ENCODE peak calls at places on chromosome 6, in ten cellular contexts. P is cardiac muscle cell, K is left ventricle myocardium inferior, M is lower leg skin, F is Calu3, H is bronchial epithelial cell, A is AG04449, B is testis, N is AG10803, T is RWPE2. O is an unnamed sample.

GRCh38 chr6:11040134-11040533 is 4.0 kb downstream of the ELOVL2 start:
- DNase-seq in P (no peak), K (no peak), M (no peak), F (no peak), H (no peak), A (no peak), B (no peak), N (no peak), T (no peak), O (no peak)

GRCh38 chr6:69578366-69578890 is 218.4 kb downstream of the LMBRD1 start:
- DNase-seq in P (no peak), K (no peak), M (no peak), F (no peak), H (no peak), A (no peak), B (no peak), N (no peak), T (no peak), O (no peak)

GRCh38 chr6:13813011-13813410 is 1.3 kb downstream of the MCUR1 start:
- DNase-seq in P (no peak), K (no peak), M (no peak), F (no peak), H (peak), A (no peak), B (no peak), N (no peak), T (no peak), O (no peak)

GRCh38 chr6:142680308-142680707 is 264.7 kb downstream of the HIVEP2 start:
- DNase-seq in P (peak), K (no peak), M (peak), F (no peak), H (peak), A (no peak), B (no peak), N (peak), T (no peak), O (no peak)

GRCh38 chr6:56669041-56669440 is 26.4 kb upstream of the DST start:
- DNase-seq in P (no peak), K (no peak), M (no peak), F (no peak), H (no peak), A (no peak), B (no peak), N (no peak), T (no peak), O (no peak)

GRCh38 chr6:79353226-79353625 is 118.7 kb upstream of the HMGN3 start:
- DNase-seq in P (no peak), K (no peak), M (no peak), F (no peak), H (peak), A (no peak), B (no peak), N (no peak), T (no peak), O (no peak)

GRCh38 chr6:27672113-27672799 is 199.4 kb upstream of the ZNF184 start:
- DNase-seq in P (peak), K (no peak), M (no peak), F (peak), H (peak), A (peak), B (no peak), N (peak), T (no peak), O (no peak)

GRCh38 chr6:13605634-13606033 is 9.5 kb upstream of the NOL7 start:
- DNase-seq in P (no peak), K (no peak), M (no peak), F (no peak), H (no peak), A (no peak), B (no peak), N (no peak), T (no peak), O (no peak)

GRCh38 chr6:34145161-34146020 is 496 bp downstream of the GRM4 start:
- DNase-seq in P (peak), K (no peak), M (no peak), F (peak), H (peak), A (no peak), B (no peak), N (peak), T (peak), O (peak)

GRCh38 chr6:3535716-3536435 is 79.0 kb upstream of the SLC22A23 start:
- DNase-seq in P (no peak), K (no peak), M (no peak), F (no peak), H (no peak), A (no peak), B (no peak), N (peak), T (no peak), O (no peak)

GRCh38 chr6:106746660-106747059 is 117.3 kb downstream of the QRSL1 start:
- DNase-seq in P (peak), K (no peak), M (no peak), F (peak), H (peak), A (no peak), B (no peak), N (peak), T (peak), O (no peak)

GRCh38 chr6:70459235-70459634 is 45.9 kb downstream of the FAM135A start:
- DNase-seq in P (no peak), K (no peak), M (no peak), F (no peak), H (no peak), A (no peak), B (no peak), N (no peak), T (no peak), O (no peak)

GRCh38 chr6:169885831-169886230 is 134.4 kb downstream of the ERMARD start:
- DNase-seq in P (no peak), K (no peak), M (no peak), F (no peak), H (no peak), A (no peak), B (no peak), N (no peak), T (no peak), O (peak)

GRCh38 chr6:13383280-13384163 is 55.2 kb upstream of the TBC1D7 start:
- DNase-seq in P (peak), K (no peak), M (no peak), F (peak), H (peak), A (no peak), B (no peak), N (peak), T (no peak), O (no peak)

GRCh38 chr6:150409576-150410066 is 40.8 kb downstream of the IYD start:
- DNase-seq in P (peak), K (peak), M (peak), F (peak), H (no peak), A (no peak), B (peak), N (no peak), T (no peak), O (no peak)

GRCh38 chr6:157536218-157536534 is 155.2 kb downstream of the ZDHHC14 start:
- DNase-seq in P (no peak), K (no peak), M (no peak), F (no peak), H (no peak), A (no peak), B (no peak), N (no peak), T (no peak), O (no peak)

DNA sequence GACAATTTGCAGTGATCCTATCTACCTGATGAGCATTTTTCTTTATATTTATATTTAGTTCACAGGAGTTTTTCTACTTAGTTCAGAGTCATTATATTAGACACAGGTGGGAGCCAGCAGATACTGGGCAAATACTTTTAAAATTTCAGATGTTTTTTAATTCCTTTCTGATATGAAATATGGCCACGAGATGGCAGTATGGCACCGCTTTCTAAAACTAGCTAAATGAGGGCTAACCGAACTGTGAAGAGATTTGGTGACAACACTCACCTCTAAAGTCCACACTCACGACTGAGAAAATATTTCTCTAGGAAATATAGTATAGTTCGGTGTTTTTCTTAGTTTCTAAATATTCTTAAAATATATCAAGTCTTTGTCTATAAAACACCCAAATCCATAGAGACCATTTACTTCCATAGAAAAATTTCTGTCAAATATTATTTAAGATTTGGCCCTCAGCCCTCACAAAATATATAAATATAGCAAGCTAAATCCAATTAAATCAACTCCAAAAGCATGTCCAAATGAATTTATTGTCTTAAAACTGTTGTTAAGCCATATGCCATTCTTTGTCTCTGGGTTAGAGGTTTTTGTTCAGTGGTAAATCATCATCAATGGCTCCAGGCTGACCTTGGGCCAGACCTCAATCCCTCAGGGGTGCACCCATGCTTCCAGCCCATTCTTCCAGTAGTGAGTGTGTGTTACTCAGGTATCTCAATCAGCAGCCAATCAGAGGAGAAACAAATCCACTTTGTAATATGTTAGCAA is 63.6 kb downstream of the HUS1B start:
- DNase-seq in P (peak), K (no peak), M (peak), F (peak), H (peak), A (peak), B (peak), N (peak), T (no peak), O (no peak)
- TF ChIP-seq CTCF in P (peak), K (peak), M (no peak), F (no peak), H (peak), A (peak), B (peak), N (peak), T (peak), O (peak)

DNA sequence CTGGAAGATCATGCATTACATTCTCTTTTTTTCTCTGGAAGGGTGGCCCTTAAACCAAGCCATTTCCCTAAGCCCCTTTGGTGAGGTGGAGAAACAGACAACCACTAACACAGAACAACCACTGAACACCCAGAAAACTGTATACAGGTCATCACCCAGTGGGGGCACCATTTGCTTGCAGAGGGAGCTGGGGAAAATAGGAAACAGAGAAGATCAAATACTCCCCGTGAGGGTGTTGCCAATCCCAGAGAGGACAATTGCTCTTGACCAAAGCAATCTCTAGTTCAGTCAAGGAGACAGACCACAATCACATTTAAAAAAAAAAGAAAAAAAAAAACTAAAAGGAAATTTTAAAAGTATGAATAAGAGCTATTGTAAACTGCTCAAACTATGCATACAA is 865 bp upstream of the DAAM2 start:
- DNase-seq in P (peak), K (no peak), M (peak), F (no peak), H (no peak), A (no peak), B (no peak), N (peak), T (no peak), O (no peak)
- TF ChIP-seq CTCF in P (peak), K (peak), M (no peak), F (no peak), H (peak), A (peak), B (peak), N (peak), T (no peak), O (no peak)

GRCh38 chr6:113089056-113089455 is 741.9 kb downstream of the RFPL4B start:
- DNase-seq in P (no peak), K (no peak), M (no peak), F (no peak), H (no peak), A (no peak), B (peak), N (no peak), T (no peak), O (no peak)
- TF ChIP-seq CTCF in P (no peak), K (no peak), M (no peak), F (no peak), H (no peak), A (no peak), B (no peak), N (no peak), T (no peak), O (no peak)

DNA sequence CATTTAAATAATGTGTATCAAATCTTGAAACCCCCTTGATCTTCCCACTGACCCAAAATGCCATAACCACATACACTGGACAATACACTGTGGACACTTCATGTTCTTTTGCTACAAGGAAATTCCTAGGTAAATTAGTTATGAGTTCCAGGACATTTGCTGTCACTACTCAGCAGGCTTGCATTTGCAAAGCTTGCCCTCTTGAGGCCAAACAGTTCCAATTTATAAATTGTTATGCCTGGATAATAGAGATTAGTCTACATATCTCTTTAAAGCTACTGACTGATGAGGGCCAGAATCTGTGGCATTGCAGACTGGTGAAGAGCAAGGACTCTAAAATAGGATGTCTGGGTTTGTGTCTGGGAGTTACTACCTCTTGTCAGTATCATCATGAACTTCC is 17.4 kb upstream of the RAB32 start:
- DNase-seq in P (peak), K (no peak), M (no peak), F (no peak), H (peak), A (no peak), B (no peak), N (peak), T (no peak), O (no peak)
- TF ChIP-seq CTCF in P (peak), K (peak), M (no peak), F (no peak), H (peak), A (no peak), B (no peak), N (peak), T (peak), O (no peak)

GRCh38 chr6:26388441-26388840 is 5.5 kb downstream of the BTN2A2 start:
- DNase-seq in P (no peak), K (no peak), M (no peak), F (no peak), H (peak), A (no peak), B (no peak), N (no peak), T (no peak), O (no peak)

GRCh38 chr6:26387565-26387964 is 4.7 kb downstream of the BTN2A2 start:
- DNase-seq in P (no peak), K (no peak), M (no peak), F (no peak), H (no peak), A (no peak), B (no peak), N (no peak), T (no peak), O (no peak)

GRCh38 chr6:26388014-26388413 is 5.1 kb downstream of the BTN2A2 start:
- DNase-seq in P (no peak), K (no peak), M (no peak), F (peak), H (no peak), A (no peak), B (no peak), N (no peak), T (no peak), O (no peak)

GRCh38 chr6:26390504-26390903 is 7.6 kb downstream of the BTN2A2 start:
- DNase-seq in P (no peak), K (no peak), M (no peak), F (no peak), H (no peak), A (no peak), B (no peak), N (no peak), T (no peak), O (no peak)

DNA sequence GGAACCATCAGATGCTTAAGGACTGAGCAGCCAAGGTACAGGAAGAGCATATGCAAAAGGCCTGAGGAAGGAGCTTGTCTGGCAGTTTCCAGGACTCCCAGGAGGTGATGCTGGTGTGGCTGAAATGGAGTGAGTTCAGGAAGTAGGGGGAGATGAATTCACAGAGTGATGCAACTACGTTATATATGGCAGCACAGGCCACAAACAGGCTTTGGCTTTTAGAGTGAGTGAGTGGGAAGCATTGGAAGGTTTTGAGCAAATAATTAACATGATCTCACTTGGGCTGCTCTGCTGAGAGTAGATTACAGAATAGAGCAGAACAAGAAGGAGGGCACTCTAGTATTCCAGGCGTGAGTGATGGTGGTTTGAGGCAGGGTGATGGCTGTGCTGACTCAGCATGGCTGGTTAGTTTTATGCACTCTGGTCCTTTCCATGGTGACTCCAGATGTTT is 6.5 kb downstream of the BTN2A2 start:
- DNase-seq in P (peak), K (no peak), M (no peak), F (no peak), H (peak), A (no peak), B (no peak), N (no peak), T (no peak), O (no peak)
- TF ChIP-seq CTCF in P (peak), K (no peak), M (no peak), F (no peak), H (no peak), A (no peak), B (no peak), N (no peak), T (no peak), O (no peak)

GRCh38 chr6:109397020-109397419 is 14.8 kb upstream of the CD164 start:
- DNase-seq in P (peak), K (no peak), M (no peak), F (peak), H (no peak), A (no peak), B (no peak), N (peak), T (no peak), O (no peak)
- TF ChIP-seq CTCF in P (peak), K (peak), M (no peak), F (no peak), H (no peak), A (peak), B (no peak), N (peak), T (peak), O (peak)

GRCh38 chr6:88013554-88013953 is 34.1 kb upstream of the SPACA1 start:
- DNase-seq in P (no peak), K (no peak), M (no peak), F (no peak), H (no peak), A (no peak), B (no peak), N (no peak), T (no peak), O (no peak)
- TF ChIP-seq CTCF in P (no peak), K (no peak), M (no peak), F (no peak), H (no peak), A (no peak), B (no peak), N (peak), T (no peak), O (no peak)

DNA sequence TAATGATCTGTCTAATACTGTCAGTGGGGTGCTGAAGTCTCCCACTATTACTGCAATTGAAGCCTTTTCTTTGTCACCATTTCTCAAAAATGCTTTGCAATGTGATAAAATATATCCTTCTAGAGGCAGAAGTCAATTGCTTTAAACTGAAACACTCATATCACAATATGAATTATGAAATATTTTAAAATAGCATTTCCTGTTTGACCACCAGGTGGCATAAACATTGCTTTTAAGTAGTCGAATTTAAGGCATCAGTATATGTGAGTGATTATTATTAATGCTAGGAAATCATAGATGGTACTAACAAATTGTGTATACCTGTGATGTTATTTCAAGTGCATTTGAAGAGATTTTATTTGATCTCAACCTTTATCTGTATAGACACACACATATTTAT is 87.5 kb downstream of the MEI4 start:
- DNase-seq in P (peak), K (no peak), M (no peak), F (no peak), H (peak), A (no peak), B (no peak), N (peak), T (no peak), O (no peak)
- TF ChIP-seq CTCF in P (peak), K (peak), M (no peak), F (peak), H (no peak), A (peak), B (peak), N (peak), T (peak), O (peak)

DNA sequence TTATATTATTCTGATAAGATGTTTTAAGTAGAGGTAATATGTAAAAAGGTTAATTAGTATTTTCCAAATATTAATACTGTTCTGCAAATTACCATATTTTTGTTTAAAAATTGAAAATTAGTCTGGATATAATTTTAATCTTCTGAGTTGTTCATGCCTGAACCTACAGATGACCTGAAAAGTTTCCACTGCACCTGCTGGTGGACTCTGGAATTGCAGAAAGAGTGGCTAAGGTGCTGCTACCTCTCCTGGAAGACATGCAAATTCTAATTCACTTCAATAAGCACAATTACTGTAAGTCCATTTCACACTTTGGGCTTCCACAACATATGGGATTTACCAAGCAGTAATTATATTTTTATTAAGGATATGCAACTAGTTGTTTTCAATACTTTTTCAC is 77.7 kb upstream of the OLIG3 start:
- DNase-seq in P (peak), K (no peak), M (no peak), F (peak), H (peak), A (no peak), B (peak), N (peak), T (no peak), O (no peak)
- TF ChIP-seq CTCF in P (peak), K (peak), M (no peak), F (peak), H (peak), A (peak), B (peak), N (peak), T (peak), O (peak)

GRCh38 chr6:94323853-94324252 is 904.5 kb upstream of the EPHA7 start:
- DNase-seq in P (no peak), K (no peak), M (no peak), F (no peak), H (peak), A (no peak), B (peak), N (no peak), T (no peak), O (no peak)
- TF ChIP-seq CTCF in P (no peak), K (peak), M (no peak), F (no peak), H (peak), A (no peak), B (no peak), N (no peak), T (peak), O (no peak)

O was measured in CD14-positive monocyte.